ENCODE peak calls at places on chromosomes 11 and 22, in four cellular contexts. O is IMR-90, Q is mesendoderm, R is H9. U is an unnamed sample.

GRCh38 chr11:48074425-48075181 is 94.2 kb downstream of the PTPRJ start:
- DNase-seq in R (no peak), Q (no peak), O (no peak), U (no peak)

GRCh38 chr11:107550304-107550703 is 15.2 kb downstream of the ALKBH8 start:
- DNase-seq in Q (no peak), O (no peak), R (no peak), U (no peak)

GRCh38 chr11:5040876-5041275 is 5.5 kb upstream of the OR52J3 start:
- DNase-seq in R (no peak), Q (no peak), O (no peak), U (no peak)

GRCh38 chr22:43342347-43343261 is 568 bp downstream of the SCUBE1 start:
- DNase-seq in R (no peak), Q (no peak), O (no peak), U (no peak)

GRCh38 chr22:29330753-29331152 is 15.3 kb upstream of the RASL10A start:
- DNase-seq in Q (peak), O (peak), R (peak), U (no peak)

GRCh38 chr11:439315-440064 is 2.3 kb downstream of the ANO9 start:
- DNase-seq in O (no peak), Q (no peak), R (no peak), U (no peak)

GRCh38 chr22:46346680-46347405 is 11.3 kb downstream of the TRMU start:
- DNase-seq in R (no peak), O (no peak), Q (no peak), U (no peak)

GRCh38 chr11:64448599-64449380 is 89.8 kb downstream of the RPS6KA4 start:
- DNase-seq in R (peak), O (peak), Q (peak), U (peak)

GRCh38 chr22:37633082-37633692 is 6.3 kb upstream of the SH3BP1 start:
- DNase-seq in R (no peak), Q (no peak), O (no peak), U (no peak)

GRCh38 chr11:126363706-126364245 is 8.3 kb downstream of the ST3GAL4 start:
- DNase-seq in R (no peak), O (no peak), Q (no peak), U (peak)
- H4K5ac ChIP-seq in R (no peak), O (no peak), Q (no peak), U (no peak)

DNA sequence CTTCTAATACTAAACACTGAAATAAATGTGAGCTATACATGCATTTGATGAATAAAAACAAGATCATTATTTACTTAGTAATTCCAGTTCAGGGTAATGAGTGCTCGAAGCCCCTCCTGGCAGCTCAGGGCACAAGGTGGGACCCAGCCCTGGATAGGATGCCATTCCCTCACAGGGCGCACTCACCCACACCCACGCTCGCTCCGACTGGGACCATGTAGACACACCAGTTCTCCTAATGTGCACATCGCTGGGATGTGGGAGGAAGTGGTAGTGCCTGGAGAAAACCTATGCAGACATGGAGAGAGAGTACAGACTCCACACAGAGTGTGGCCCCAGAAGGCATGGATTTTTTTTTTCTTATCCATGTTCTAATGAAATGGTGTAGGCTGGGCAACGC is 44.5 kb upstream of the RASSF10 start:
- DNase-seq in O (no peak), R (no peak), Q (no peak), U (no peak)
- H4K5ac ChIP-seq in O (no peak), R (no peak), Q (no peak), U (no peak)

DNA sequence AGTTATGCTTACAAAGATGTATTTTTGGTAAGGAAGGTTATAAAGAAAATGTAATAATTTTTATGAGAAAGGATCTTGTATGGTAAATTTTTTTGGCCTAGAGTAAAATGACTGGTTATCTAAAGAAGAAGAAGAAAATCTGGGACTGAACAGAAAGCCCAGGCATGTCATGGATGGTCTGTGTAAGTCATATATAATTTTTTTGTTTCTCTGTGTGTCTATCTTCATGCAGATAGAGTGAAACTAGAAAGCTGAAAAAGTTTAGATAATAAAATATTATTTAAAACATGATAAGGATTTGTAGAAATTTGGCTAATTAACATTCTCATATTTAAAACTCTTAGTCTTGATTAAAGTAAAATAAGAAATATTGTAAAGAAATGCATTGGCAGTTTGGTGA is 27.6 kb upstream of the MPEG1 start:
- DNase-seq in Q (peak), R (no peak), O (no peak), U (no peak)
- H4K5ac ChIP-seq in Q (no peak), R (no peak), O (no peak), U (no peak)

GRCh38 chr11:81278986-81279385 is 1454.7 kb downstream of the FAM181B start:
- DNase-seq in O (no peak), Q (no peak), R (no peak), U (no peak)
- H4K5ac ChIP-seq in O (no peak), Q (no peak), R (no peak), U (no peak)

U was measured in H1.